ENCODE peak calls at places on chromosome 21, in nine cellular contexts. I is PC-3, F is HCT116, S is SK-N-SH, C is progenitor cell of endocrine pancreas, G is omental fat pad, Z is colonic mucosa, D is cardiac fibroblast, N is dorsolateral prefrontal cortex. M is an unnamed sample.

GRCh38 chr21:26437326-26438009 is 135.6 kb downstream of the CYYR1 start:
- DNase-seq in Z (no peak), S (no peak), N (no peak), D (peak), F (no peak), G (no peak), C (no peak), I (no peak), M (no peak)

GRCh38 chr21:44816761-44817505 is 929 bp downstream of the SUMO3 start:
- DNase-seq in S (peak), D (no peak), C (no peak), F (no peak), Z (peak), N (no peak), I (no peak), G (no peak), M (no peak)

GRCh38 chr21:14548751-14549150 is 2.6 kb upstream of the SAMSN1 start:
- DNase-seq in N (no peak), F (no peak), G (no peak), S (no peak), I (peak), C (no peak), Z (no peak), D (peak), M (no peak)

GRCh38 chr21:14942801-14943490 is 121.9 kb downstream of the NRIP1 start:
- DNase-seq in D (peak), Z (no peak), I (no peak), F (no peak), S (no peak), G (no peak), C (no peak), N (no peak), M (no peak)

GRCh38 chr21:33025106-33025470 is 647 bp upstream of the OLIG2 start:
- DNase-seq in F (no peak), Z (no peak), N (peak), D (no peak), C (no peak), I (no peak), G (no peak), S (peak), M (no peak)

GRCh38 chr21:37367301-37367757 is 756 bp downstream of the DYRK1A start:
- DNase-seq in D (no peak), Z (no peak), G (no peak), S (peak), N (no peak), C (no peak), F (no peak), I (no peak), M (peak)

GRCh38 chr21:45393021-45393420 is 11.9 kb upstream of the COL18A1 start:
- DNase-seq in C (no peak), F (no peak), D (no peak), G (no peak), N (no peak), I (no peak), S (no peak), Z (no peak), M (peak)

GRCh38 chr21:46189959-46190490 is 5.8 kb upstream of the SPATC1L start:
- DNase-seq in F (no peak), I (no peak), Z (peak), D (no peak), N (no peak), G (peak), C (no peak), S (no peak), M (no peak)

GRCh38 chr21:41564871-41565281 is 56.9 kb upstream of the TMPRSS2 start:
- DNase-seq in Z (peak), G (no peak), N (no peak), S (no peak), I (peak), D (peak), F (no peak), C (no peak), M (no peak)

GRCh38 chr21:31218830-31219608 is 125.0 kb downstream of the TIAM1 start:
- DNase-seq in D (peak), F (peak), Z (peak), S (no peak), N (no peak), G (peak), C (no peak), I (peak), M (no peak)

GRCh38 chr21:27837933-27838332 is 871.0 kb upstream of the ADAMTS5 start:
- DNase-seq in Z (no peak), S (no peak), N (no peak), G (no peak), C (no peak), F (no peak), D (no peak), I (no peak), M (no peak)

GRCh38 chr21:25518491-25518911 is 88.8 kb downstream of the MRPL39 start:
- DNase-seq in G (no peak), S (no peak), Z (no peak), F (no peak), D (no peak), C (no peak), N (no peak), I (peak), M (no peak)

GRCh38 chr21:46080171-46081021 is 17.5 kb upstream of the COL6A2 start:
- DNase-seq in N (no peak), G (no peak), Z (no peak), S (peak), C (peak), I (no peak), D (no peak), F (no peak), M (peak)

GRCh38 chr21:36695671-36696389 is 3.1 kb upstream of the SIM2 start:
- DNase-seq in Z (no peak), F (no peak), D (no peak), G (no peak), I (no peak), N (no peak), S (peak), C (no peak), M (no peak)

GRCh38 chr21:36321325-36322082 is 1.5 kb downstream of the MORC3 start:
- DNase-seq in F (no peak), Z (no peak), S (peak), C (no peak), N (no peak), D (peak), I (peak), G (no peak), M (no peak)

GRCh38 chr21:45152265-45152746 is 77.9 kb downstream of the ADARB1 start:
- DNase-seq in N (no peak), D (no peak), Z (peak), G (no peak), S (no peak), C (no peak), I (no peak), F (no peak), M (peak)

GRCh38 chr21:21968810-21969588 is 970.8 kb downstream of the NCAM2 start:
- DNase-seq in S (no peak), Z (no peak), C (no peak), D (no peak), N (no peak), I (no peak), F (no peak), G (no peak), M (no peak)

GRCh38 chr21:33236013-33236686 is 6.4 kb downstream of the IFNAR2 start:
- DNase-seq in Z (no peak), D (no peak), S (no peak), F (no peak), G (no peak), C (no peak), I (no peak), N (no peak), M (no peak)

GRCh38 chr21:29359718-29360117 is 61.0 kb downstream of the BACH1 start:
- DNase-seq in Z (no peak), G (no peak), N (no peak), F (no peak), D (no peak), I (peak), C (no peak), S (no peak), M (no peak)

GRCh38 chr21:17105972-17106371 is 406.9 kb upstream of the CXADR start:
- DNase-seq in F (no peak), C (no peak), Z (no peak), N (no peak), D (no peak), G (no peak), I (no peak), S (no peak), M (no peak)

GRCh38 chr21:44391345-44392091 is 38.1 kb downstream of the TRPM2 start:
- DNase-seq in D (no peak), I (no peak), S (peak), Z (peak), F (no peak), G (no peak), N (peak), C (no peak), M (peak)

GRCh38 chr21:14591277-14591876 is 45.3 kb upstream of the SAMSN1 start:
- DNase-seq in G (no peak), F (no peak), N (no peak), D (no peak), I (no peak), Z (no peak), C (no peak), S (no peak), M (no peak)

GRCh38 chr21:41317458-41317857 is 857 bp downstream of the FAM3B start:
- DNase-seq in D (no peak), Z (no peak), F (no peak), I (no peak), G (no peak), S (no peak), C (no peak), N (no peak), M (no peak)

GRCh38 chr21:16070207-16070651 is 340.4 kb downstream of the USP25 start:
- DNase-seq in N (peak), S (peak), C (no peak), G (no peak), F (no peak), Z (no peak), I (peak), D (no peak), M (no peak)

GRCh38 chr21:21268061-21268471 is 269.9 kb downstream of the NCAM2 start:
- DNase-seq in N (no peak), S (no peak), Z (no peak), C (no peak), D (no peak), I (no peak), F (no peak), G (no peak), M (no peak)

GRCh38 chr21:37528150-37528937 is 161.8 kb downstream of the DYRK1A start:
- DNase-seq in C (no peak), F (no peak), S (no peak), D (no peak), G (no peak), I (no peak), Z (no peak), N (no peak), M (no peak)

GRCh38 chr21:14889080-14889805 is 175.6 kb downstream of the NRIP1 start:
- DNase-seq in D (peak), Z (peak), S (no peak), N (no peak), G (no peak), F (no peak), C (no peak), I (peak), M (peak)

GRCh38 chr21:16304700-16305099 is 574.9 kb downstream of the USP25 start:
- DNase-seq in S (no peak), F (no peak), C (no peak), Z (no peak), G (no peak), D (no peak), N (no peak), I (no peak), M (no peak)

GRCh38 chr21:41928621-41929220 is 25.1 kb downstream of the C2CD2 start:
- DNase-seq in F (no peak), S (no peak), C (no peak), N (no peak), D (no peak), G (no peak), I (no peak), Z (no peak), M (no peak)

GRCh38 chr21:37712204-37712934 is 203.9 kb downstream of the KCNJ6 start:
- DNase-seq in C (peak), N (peak), D (peak), S (peak), G (no peak), F (peak), Z (peak), I (peak), M (peak)

GRCh38 chr21:15752763-15753407 is 23.1 kb downstream of the USP25 start:
- DNase-seq in S (no peak), N (no peak), F (no peak), G (no peak), D (no peak), I (peak), Z (no peak), C (no peak), M (no peak)

GRCh38 chr21:43315244-43316137 is 111.4 kb downstream of the SIK1 start:
- DNase-seq in Z (no peak), N (no peak), G (no peak), I (no peak), C (no peak), S (no peak), D (no peak), F (no peak), M (no peak)
- TF ChIP-seq CTCF in Z (no peak), N (no peak), G (no peak), I (peak), C (no peak), S (no peak), D (no peak), F (no peak), M (no peak)

GRCh38 chr21:34722684-34723300 is 54.0 kb downstream of the CLIC6 start:
- DNase-seq in F (no peak), N (no peak), G (no peak), C (peak), Z (peak), S (peak), I (peak), D (no peak), M (no peak)
- TF ChIP-seq CTCF in F (peak), N (peak), G (no peak), C (peak), Z (peak), S (peak), I (peak), D (peak), M (peak)

GRCh38 chr21:34614443-34614692 is 545 bp downstream of the RCAN1 start:
- DNase-seq in C (no peak), F (no peak), S (no peak), I (no peak), G (no peak), D (no peak), N (no peak), Z (no peak), M (no peak)

GRCh38 chr21:34614693-34615486 is at the start of gene RCAN1:
- DNase-seq in F (peak), D (peak), C (peak), Z (peak), N (peak), I (peak), G (peak), S (peak), M (peak)

GRCh38 chr21:34617753-34618339 is 2.9 kb upstream of the RCAN1 start:
- DNase-seq in I (no peak), D (no peak), S (no peak), C (no peak), Z (no peak), F (no peak), G (no peak), N (no peak), M (no peak)

GRCh38 chr21:34613679-34614442 is 1.1 kb downstream of the RCAN1 start:
- DNase-seq in Z (no peak), C (no peak), S (peak), N (peak), D (peak), I (peak), G (no peak), F (no peak), M (no peak)

GRCh38 chr21:34615487-34615814 is 538 bp upstream of the RCAN1 start:
- DNase-seq in G (no peak), D (no peak), C (no peak), I (no peak), F (no peak), N (no peak), S (no peak), Z (no peak), M (no peak)
- TF ChIP-seq CTCF in G (no peak), D (no peak), C (no peak), I (no peak), F (no peak), N (no peak), S (no peak), Z (no peak), M (no peak)

GRCh38 chr21:38944903-38945302 is 139.2 kb downstream of the ETS2 start:
- DNase-seq in I (no peak), F (no peak), G (no peak), N (no peak), Z (no peak), C (no peak), S (no peak), D (no peak), M (no peak)
- TF ChIP-seq CTCF in I (no peak), F (no peak), G (no peak), N (no peak), Z (no peak), C (no peak), S (no peak), D (no peak), M (no peak)

M was measured in right lobe of liver.